ENCODE peak calls at places on chromosomes 13 and 19, in nine cellular contexts. M is COR-L47; F is epithelial cell of prostate; H is stimulated activated CD8-positive, alpha-beta memory T cell treated with anti-CD3 and anti-CD28 coated beads, Interleukin-15, amount 100 ng/mL, for 4 hours; L is stimulated activated CD4-positive, alpha-beta T cell treated with anti-CD3 and anti-CD28 coated beads, Interleukin-1b, Interleukin-23, amount 100 ng/mL, for 1 hour; V is central memory CD4-positive, alpha-beta T cell; U is neural progenitor cell; T is KBM-7; A is cardiac muscle cell. P is an unnamed sample.

GRCh38 chr13:37681295-37682032 is 82.9 kb upstream of the POSTN start:
- DNase-seq in M (no peak), F (no peak), H (no peak), L (no peak), V (no peak), U (no peak), T (no peak), A (peak), P (no peak)

GRCh38 chr19:4140237-4140711 is 13.2 kb upstream of the CREB3L3 start:
- DNase-seq in M (peak), F (no peak), H (no peak), L (no peak), V (no peak), U (peak), T (peak), A (peak), P (peak)

GRCh38 chr13:64793592-64793991 is 2436.5 kb downstream of the PCDH9 start:
- DNase-seq in M (no peak), F (no peak), H (no peak), L (no peak), V (no peak), U (no peak), T (no peak), A (no peak), P (no peak)

GRCh38 chr19:3536429-3537100 is 2.4 kb upstream of the TEKTIP1 start:
- DNase-seq in M (no peak), F (no peak), H (no peak), L (no peak), V (no peak), U (no peak), T (no peak), A (no peak), P (no peak)

GRCh38 chr13:51444922-51445321 is 7.9 kb downstream of the INTS6 start:
- DNase-seq in M (no peak), F (no peak), H (no peak), L (no peak), V (no peak), U (no peak), T (peak), A (peak), P (peak)

GRCh38 chr19:27746691-27747380 is 1466.1 kb downstream of the UQCRFS1 start:
- DNase-seq in M (no peak), F (no peak), H (no peak), L (no peak), V (no peak), U (peak), T (no peak), A (peak), P (no peak)

GRCh38 chr19:1457031-1457739 is 7.3 kb downstream of the APC2 start:
- DNase-seq in M (no peak), F (no peak), H (no peak), L (no peak), V (no peak), U (peak), T (no peak), A (no peak), P (no peak)

GRCh38 chr19:45403781-45404556 is 900 bp downstream of the PPP1R13L start:
- DNase-seq in M (peak), F (peak), H (no peak), L (no peak), V (peak), U (peak), T (no peak), A (peak), P (peak)

GRCh38 chr19:35710784-35711723 is 6.7 kb downstream of the ZBTB32 start:
- DNase-seq in M (no peak), F (no peak), H (no peak), L (no peak), V (no peak), U (no peak), T (no peak), A (no peak), P (no peak)

GRCh38 chr13:109764474-109765292 is 21.7 kb downstream of the IRS2 start:
- DNase-seq in M (peak), F (no peak), H (no peak), L (no peak), V (peak), U (peak), T (peak), A (no peak), P (no peak)

GRCh38 chr13:109790951-109791605 is 4.7 kb upstream of the IRS2 start:
- DNase-seq in M (peak), F (no peak), H (no peak), L (no peak), V (peak), U (peak), T (peak), A (peak), P (peak)

GRCh38 chr13:50320297-50320862 is 305.1 kb downstream of the KCNRG start:
- DNase-seq in M (no peak), F (no peak), H (no peak), L (no peak), V (no peak), U (no peak), T (no peak), A (peak), P (no peak)

GRCh38 chr19:12052571-12053169 is at the start of gene ZNF878:
- DNase-seq in M (peak), F (no peak), H (no peak), L (no peak), V (peak), U (peak), T (peak), A (peak), P (peak)

GRCh38 chr13:75995966-75996365 is 359.8 kb downstream of the LMO7 start:
- DNase-seq in M (no peak), F (no peak), H (no peak), L (no peak), V (no peak), U (no peak), T (no peak), A (no peak), P (no peak)

GRCh38 chr13:43074824-43075510 is 51.6 kb downstream of the DNAJC15 start:
- DNase-seq in M (no peak), F (no peak), H (no peak), L (no peak), V (no peak), U (no peak), T (no peak), A (no peak), P (no peak)

GRCh38 chr19:57350877-57351805 is at the start of gene ZNF304:
- DNase-seq in M (peak), F (peak), H (peak), L (peak), V (peak), U (peak), T (peak), A (peak), P (peak)

GRCh38 chr13:99759163-99759552 is 212.4 kb downstream of the ZIC5 start:
- DNase-seq in M (no peak), F (no peak), H (no peak), L (no peak), V (no peak), U (no peak), T (no peak), A (no peak), P (no peak)

GRCh38 chr13:30870049-30870884 is 35.8 kb upstream of the MEDAG start:
- DNase-seq in M (no peak), F (no peak), H (no peak), L (no peak), V (no peak), U (peak), T (peak), A (peak), P (peak)

GRCh38 chr13:94947965-94948371 is 235.6 kb upstream of the SOX21 start:
- DNase-seq in M (peak), F (no peak), H (no peak), L (no peak), V (no peak), U (peak), T (no peak), A (no peak), P (no peak)

GRCh38 chr13:51848674-51849073 is 3.7 kb upstream of the TMEM272 start:
- DNase-seq in M (no peak), F (no peak), H (no peak), L (no peak), V (no peak), U (no peak), T (no peak), A (peak), P (no peak)

GRCh38 chr13:38743499-38743898 is 56.6 kb downstream of the FREM2 start:
- DNase-seq in M (peak), F (no peak), H (no peak), L (no peak), V (no peak), U (peak), T (no peak), A (no peak), P (no peak)

GRCh38 chr19:10270616-10271394 is at the start of gene ICAM1:
- DNase-seq in M (peak), F (no peak), H (peak), L (no peak), V (peak), U (peak), T (peak), A (peak), P (peak)

GRCh38 chr19:1134431-1134830 is 30.6 kb downstream of the GPX4 start:
- DNase-seq in M (no peak), F (no peak), H (no peak), L (no peak), V (no peak), U (no peak), T (no peak), A (peak), P (no peak)

GRCh38 chr19:15563325-15563794 is 51.7 kb upstream of the CYP4F8 start:
- DNase-seq in M (peak), F (no peak), H (no peak), L (no peak), V (no peak), U (no peak), T (peak), A (peak), P (peak)

GRCh38 chr13:46595918-46596315 is 42.9 kb downstream of the LRCH1 start:
- DNase-seq in M (no peak), F (no peak), H (no peak), L (no peak), V (no peak), U (no peak), T (peak), A (no peak), P (no peak)

GRCh38 chr13:27182844-27183497 is 11.4 kb upstream of the USP12 start:
- DNase-seq in M (no peak), F (no peak), H (no peak), L (no peak), V (no peak), U (no peak), T (no peak), A (peak), P (peak)

GRCh38 chr13:110944121-110944967 is 29.5 kb upstream of the ANKRD10 start:
- DNase-seq in M (peak), F (peak), H (no peak), L (no peak), V (no peak), U (peak), T (peak), A (peak), P (peak)

GRCh38 chr19:4575267-4575793 is 15.8 kb upstream of the SEMA6B start:
- DNase-seq in M (no peak), F (no peak), H (no peak), L (no peak), V (no peak), U (peak), T (no peak), A (peak), P (no peak)

GRCh38 chr19:33054623-33055022 is 10.1 kb downstream of the RHPN2 start:
- DNase-seq in M (peak), F (peak), H (no peak), L (no peak), V (no peak), U (no peak), T (no peak), A (no peak), P (no peak)

P was measured in erythroblast.